ENCODE peak calls at places on chromosome 6, in eight cellular contexts. F, T, M, R, K, B, J and W are unnamed samples.
A peak's percentile ranks its signal among the peaks of the same experiment; 100 is the strongest.

GRCh38 chr6:130233332-130233731 is 10.6 kb upstream of the SAMD3 start:
- DNase-seq in F (no peak), T (no peak), M (no peak), R (no peak), K (no peak), B (no peak), J (no peak), W (no peak)

GRCh38 chr6:105794263-105794662 is 291.9 kb upstream of the PRDM1 start:
- DNase-seq in F (no peak), T (peak; percentile 14), M (peak; percentile 48), R (peak; percentile 54), K (peak; percentile 66), B (peak; percentile 80), J (no peak), W (peak; percentile 71)

GRCh38 chr6:73309784-73310502 is 44.1 kb downstream of the DPPA5 start:
- DNase-seq in F (peak; percentile 78), T (peak; percentile 81), M (peak; percentile 55), R (no peak), K (peak; percentile 65), B (peak; percentile 39), J (peak; percentile 61), W (peak; percentile 86)

GRCh38 chr6:44012078-44012493 is 115.2 kb downstream of the MRPL14 start:
- DNase-seq in F (no peak), T (no peak), M (no peak), R (no peak), K (no peak), B (peak; percentile 19), J (no peak), W (peak; percentile 44)

GRCh38 chr6:155495011-155495768 is 39.6 kb upstream of the NOX3 start:
- DNase-seq in F (no peak), T (peak; percentile 10), M (peak; percentile 47), R (no peak), K (no peak), B (peak; percentile 73), J (peak; percentile 61), W (peak; percentile 52)

GRCh38 chr6:148873868-148874267 is 127.0 kb downstream of the UST start:
- DNase-seq in F (no peak), T (no peak), M (no peak), R (no peak), K (no peak), B (no peak), J (no peak), W (no peak)

GRCh38 chr6:43740961-43741764 is 28.8 kb upstream of the VEGFA start:
- DNase-seq in F (no peak), T (no peak), M (no peak), R (no peak), K (no peak), B (no peak), J (no peak), W (no peak)

GRCh38 chr6:108497883-108498282 is 62.8 kb upstream of the FOXO3 start:
- DNase-seq in F (peak; percentile 54), T (peak; percentile 54), M (no peak), R (no peak), K (no peak), B (no peak), J (peak; percentile 61), W (no peak)

GRCh38 chr6:167573461-167574215 is 248.8 kb downstream of the TTLL2 start:
- DNase-seq in F (no peak), T (no peak), M (no peak), R (no peak), K (no peak), B (peak; percentile 57), J (no peak), W (no peak)

GRCh38 chr6:166640342-166641043 is 13.4 kb upstream of the RPS6KA2 start:
- DNase-seq in F (no peak), T (no peak), M (peak; percentile 59), R (no peak), K (peak; percentile 59), B (peak; percentile 26), J (peak; percentile 86), W (no peak)

GRCh38 chr6:4512101-4512500 is 264.1 kb upstream of the CDYL start:
- DNase-seq in F (no peak), T (no peak), M (no peak), R (no peak), K (no peak), B (no peak), J (no peak), W (no peak)

GRCh38 chr6:31467151-31467550 is 30.8 kb upstream of the MICB start:
- DNase-seq in F (no peak), T (no peak), M (no peak), R (no peak), K (no peak), B (no peak), J (no peak), W (no peak)

GRCh38 chr6:112237644-112238043 is 16.7 kb downstream of the LAMA4 start:
- DNase-seq in F (no peak), T (no peak), M (peak; percentile 77), R (no peak), K (peak; percentile 34), B (peak; percentile 81), J (no peak), W (no peak)

GRCh38 chr6:100103194-100103593 is 109.2 kb upstream of the MCHR2 start:
- DNase-seq in F (no peak), T (no peak), M (no peak), R (no peak), K (no peak), B (no peak), J (no peak), W (no peak)

GRCh38 chr6:157385482-157385881 is 4.5 kb downstream of the ZDHHC14 start:
- DNase-seq in F (no peak), T (no peak), M (no peak), R (no peak), K (no peak), B (no peak), J (no peak), W (no peak)

GRCh38 chr6:3518356-3518841 is 61.5 kb upstream of the SLC22A23 start:
- DNase-seq in F (no peak), T (no peak), M (no peak), R (peak; percentile 78), K (peak; percentile 31), B (peak; percentile 49), J (no peak), W (no peak)

GRCh38 chr6:10418361-10418861 is 3.5 kb upstream of the TFAP2A start:
- DNase-seq in F (no peak), T (no peak), M (no peak), R (no peak), K (no peak), B (no peak), J (no peak), W (no peak)

GRCh38 chr6:10420546-10421507 is 6.0 kb upstream of the TFAP2A start:
- DNase-seq in F (no peak), T (no peak), M (no peak), R (no peak), K (no peak), B (no peak), J (no peak), W (no peak)

GRCh38 chr6:10419749-10420545 is 5.1 kb upstream of the TFAP2A start:
- DNase-seq in F (no peak), T (no peak), M (no peak), R (peak; percentile 73), K (no peak), B (no peak), J (no peak), W (no peak)

GRCh38 chr6:10417681-10418104 is 2.8 kb upstream of the TFAP2A start:
- DNase-seq in F (no peak), T (no peak), M (no peak), R (no peak), K (no peak), B (no peak), J (no peak), W (no peak)

GRCh38 chr6:10418862-10419748 is 4.2 kb upstream of the TFAP2A start:
- DNase-seq in F (no peak), T (no peak), M (no peak), R (peak; percentile 87), K (no peak), B (no peak), J (no peak), W (no peak)
- H3K4me3 ChIP-seq in F (no peak overlapping the region), T (no peak overlapping the region), M (no peak overlapping the region), R (peak overlapping the region; percentile 95), K (no peak overlapping the region), B (no peak overlapping the region), J (no peak overlapping the region), W (no peak overlapping the region)

GRCh38 chr6:36825452-36825851 is 13.8 kb downstream of the CPNE5 start:
- DNase-seq in F (no peak), T (no peak), M (no peak), R (no peak), K (no peak), B (no peak), J (no peak), W (no peak)
- H3K4me1 ChIP-seq in F (peaks cover 13% of the 10 kb centered on the region), T (no peaks in the 10 kb centered on the region), M (peaks cover 42% of the 10 kb centered on the region), R (peaks cover 7% of the 10 kb centered on the region), K (peaks cover 18% of the 10 kb centered on the region), B (no peaks in the 10 kb centered on the region), J (no peaks in the 10 kb centered on the region), W (peaks cover 3% of the 10 kb centered on the region)

DNA sequence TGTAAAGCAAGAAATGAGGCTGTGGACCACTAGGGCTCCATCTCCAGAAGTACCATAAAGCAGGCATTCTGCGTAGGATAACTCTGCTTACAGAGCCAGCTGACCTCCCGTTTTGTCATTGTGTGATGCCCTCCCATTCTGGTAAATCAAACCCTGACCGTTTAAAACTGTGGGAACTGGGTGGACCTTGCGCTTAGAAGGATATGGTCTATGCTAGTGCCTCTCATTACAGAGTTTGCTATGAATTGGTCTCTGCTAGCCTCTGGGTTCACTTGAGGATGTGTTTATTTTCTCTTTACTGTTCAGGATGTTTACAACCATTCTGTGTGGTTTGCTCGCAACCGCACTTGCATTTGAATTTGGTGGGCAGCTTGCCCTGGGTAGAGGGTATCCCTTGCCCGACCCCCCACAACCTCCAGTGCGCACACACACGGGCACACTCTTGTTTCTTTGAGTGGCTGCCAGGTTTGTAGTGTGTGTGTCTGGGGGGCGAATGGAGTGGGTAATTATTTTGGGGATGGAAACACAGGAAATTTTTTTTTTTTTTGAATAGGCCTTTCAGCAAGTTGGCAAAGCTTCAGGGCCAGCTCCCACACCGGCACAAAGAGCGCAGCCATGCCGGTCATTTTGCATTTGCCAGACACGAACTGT is 198.3 kb downstream of the JARID2 start:
- DNase-seq in F (no peak), T (no peak), M (no peak), R (no peak), K (no peak), B (no peak), J (no peak), W (no peak)
- H3K4me3 ChIP-seq in F (no peak overlapping the region), T (no peak overlapping the region), M (no peak overlapping the region), R (no peak overlapping the region), K (no peak overlapping the region), B (no peak overlapping the region), J (no peak overlapping the region), W (no peak overlapping the region)

DNA sequence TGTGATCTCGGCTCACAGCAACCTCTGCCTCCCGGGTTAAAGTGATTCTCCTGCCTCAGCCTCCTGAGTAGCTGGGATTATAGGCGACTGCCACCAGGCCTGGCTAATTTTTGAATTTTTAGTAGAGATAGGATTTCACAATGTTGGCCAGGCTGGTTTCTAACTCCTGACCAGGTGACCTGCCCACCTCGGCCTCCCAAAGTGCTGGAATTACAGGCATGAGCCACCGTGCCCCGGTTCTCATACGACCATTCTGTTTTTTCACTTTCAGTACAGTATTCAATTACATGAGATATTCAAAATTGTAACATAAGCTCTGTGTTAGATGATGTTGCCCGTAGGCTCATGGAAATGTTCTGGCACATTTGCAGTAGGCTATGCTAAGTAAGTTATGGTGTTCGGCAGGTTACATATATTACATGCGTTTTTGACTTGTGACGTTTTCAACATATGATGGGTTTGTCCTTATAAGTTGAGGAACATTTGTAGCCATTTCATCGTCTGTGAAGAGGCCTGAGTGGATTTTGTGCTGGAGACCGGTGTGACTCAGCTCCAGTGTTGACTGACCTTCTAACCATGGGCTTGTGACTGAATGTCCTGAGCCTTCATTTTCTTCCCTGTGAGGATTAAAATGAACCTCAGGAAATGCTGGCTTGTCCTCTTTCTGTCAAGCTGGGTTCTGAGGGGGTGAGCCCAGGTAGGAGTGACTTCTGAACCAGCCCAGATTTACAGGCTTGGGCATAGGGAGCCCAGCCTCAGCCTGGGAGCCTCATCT is 12.2 kb downstream of the PPARD start:
- DNase-seq in F (no peak), T (no peak), M (no peak), R (no peak), K (no peak), B (no peak), J (no peak), W (peak; percentile 45)
- H3K4me1 ChIP-seq in F (no peaks in the 10 kb centered on the region), T (no peaks in the 10 kb centered on the region), M (peaks cover 26% of the 10 kb centered on the region), R (peaks cover 3% of the 10 kb centered on the region), K (peaks cover 38% of the 10 kb centered on the region), B (no peaks in the 10 kb centered on the region), J (no peaks in the 10 kb centered on the region), W (no peaks in the 10 kb centered on the region)